ENCODE peak calls at places on chromosomes 4 and X, in four cellular contexts. E, A, G and P are unnamed samples.

GRCh38 chr4:84578540-84579409 is 4.2 kb upstream of the CDS1 start:
- DNase-seq in E (peak; percentile 35), G (peak; percentile 13), A (peak; percentile 21), P (no peak)

GRCh38 chrX:97211070-97211469 is 327.4 kb downstream of the RPA4 start:
- DNase-seq in E (no peak), G (no peak), A (no peak), P (no peak)

GRCh38 chrX:39814391-39814790 is 283.4 kb downstream of the BCOR start:
- DNase-seq in A (no peak), E (peak; percentile 35), G (no peak), P (no peak)

GRCh38 chr4:155999743-156000142 is 46.1 kb upstream of the CTSO start:
- DNase-seq in G (no peak), E (peak; percentile 26), A (no peak), P (no peak)

GRCh38 chrX:113400193-113400704 is 559.6 kb upstream of the AMOT start:
- DNase-seq in E (peak; percentile 35), A (no peak), G (no peak), P (no peak)

GRCh38 chr4:142598132-142598531 is 248.0 kb downstream of the INPP4B start:
- DNase-seq in G (no peak), E (no peak), A (no peak), P (no peak)

GRCh38 chrX:92230628-92231027 is 451.5 kb downstream of the PCDH11X start:
- DNase-seq in A (no peak), E (peak; percentile 19), G (no peak), P (no peak)

GRCh38 chr4:125679989-125680388 is 365.2 kb downstream of the FAT4 start:
- DNase-seq in A (no peak), G (no peak), E (no peak), P (no peak)

GRCh38 chrX:153499258-153499657 is 4.5 kb downstream of the BGN start:
- DNase-seq in A (no peak), E (no peak), G (no peak), P (no peak)

GRCh38 chr4:6563935-6564645 is 10.9 kb upstream of the MAN2B2 start:
- DNase-seq in G (no peak), A (no peak), E (no peak), P (no peak)

GRCh38 chr4:46924789-46925188 is 15.7 kb upstream of the COX7B2 start:
- DNase-seq in G (no peak), E (no peak), A (no peak), P (no peak)

GRCh38 chrX:18755651-18756050 is 48.2 kb downstream of the PPEF1 start:
- DNase-seq in E (peak; percentile 21), A (no peak), G (no peak), P (no peak)

GRCh38 chrX:44795945-44796450 is 47.8 kb upstream of the DUSP21 start:
- DNase-seq in E (no peak), A (no peak), G (no peak), P (no peak)

GRCh38 chrX:45715787-45716186 is 515.1 kb upstream of the DIPK2B start:
- DNase-seq in E (peak; percentile 46), A (no peak), G (no peak), P (no peak)

GRCh38 chrX:130637591-130637990 is 235.8 kb downstream of the RBMX2 start:
- DNase-seq in E (no peak), G (no peak), A (peak; percentile 11), P (peak; percentile 25)

GRCh38 chrX:112053169-112053568 is 29.4 kb downstream of the TRPC5 start:
- DNase-seq in A (no peak), G (no peak), E (no peak), P (no peak)
- H3K4me3 ChIP-seq in A (no peak overlapping the region), G (no peak overlapping the region), E (no peak overlapping the region), P (no peak overlapping the region)

DNA sequence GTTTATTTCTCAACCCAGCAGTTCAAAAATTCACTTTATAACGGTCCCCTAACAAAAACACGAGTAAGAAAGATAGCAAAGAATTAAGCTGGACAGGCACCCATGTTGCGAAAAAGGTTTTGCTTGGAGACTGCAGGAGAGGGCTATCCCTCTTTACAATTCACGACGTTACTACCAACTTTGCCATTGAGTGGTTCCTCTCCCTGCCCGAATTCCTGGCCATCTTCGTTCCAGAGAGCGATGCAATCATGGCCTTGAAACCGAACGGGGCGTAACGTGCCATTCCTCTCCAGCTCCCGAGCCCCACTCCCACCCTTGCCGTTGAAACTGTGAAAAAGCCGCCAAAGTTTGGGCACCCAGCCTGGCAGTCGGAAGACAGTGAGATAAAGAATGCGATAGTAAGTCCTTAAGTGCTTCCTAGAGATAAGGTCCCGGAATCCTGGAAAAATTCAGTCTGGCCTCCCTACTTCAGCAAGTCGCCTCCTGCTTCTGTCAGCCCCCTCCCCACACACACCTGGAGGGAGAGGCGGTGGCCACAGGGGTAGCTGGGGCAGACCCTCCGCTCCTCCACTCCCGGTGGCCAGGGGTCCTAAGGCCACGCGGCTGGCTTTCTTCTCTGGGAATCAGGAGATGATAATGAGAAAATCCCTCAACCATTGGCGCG is 65.2 kb downstream of the FBXO8 start:
- DNase-seq in A (no peak), E (no peak), G (no peak), P (no peak)
- H3K4me3 ChIP-seq in A (peak overlapping the region; percentile 40), E (peak overlapping the region; percentile 35), G (peak overlapping the region; percentile 43), P (peak overlapping the region; percentile 42)

GRCh38 chr4:109559983-109560686 is at the start of gene MCUB:
- DNase-seq in A (peak; percentile 42), E (peak; percentile 97), G (peak; percentile 82), P (peak; percentile 41)
- H3K4me3 ChIP-seq in A (peak within 1 kb of the TSS; percentile 89), E (peak within 1 kb of the TSS; percentile 90), G (peak within 1 kb of the TSS; percentile 77), P (peak within 1 kb of the TSS; percentile 77)

DNA sequence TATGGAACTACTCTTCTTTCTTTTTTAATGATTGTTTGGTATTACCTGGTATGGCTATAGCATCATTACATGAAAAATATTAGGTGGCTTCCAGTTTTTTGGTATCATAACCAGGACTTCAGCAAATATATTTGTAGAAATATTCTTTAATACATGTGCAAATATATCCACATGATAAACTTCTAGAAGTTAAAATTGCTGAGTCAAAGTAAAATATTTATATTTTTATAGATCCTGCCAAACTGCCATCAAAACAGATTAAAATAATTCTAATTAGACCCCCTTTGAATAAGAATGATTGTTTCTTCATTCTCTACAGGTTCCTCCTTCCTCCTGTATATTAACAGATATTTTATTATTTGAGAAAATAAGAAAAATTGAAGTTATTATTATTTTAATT is 708.5 kb upstream of the INTU start:
- DNase-seq in A (no peak), E (no peak), G (no peak), P (no peak)
- H3K4me3 ChIP-seq in A (no peak overlapping the region), E (no peak overlapping the region), G (no peak overlapping the region), P (no peak overlapping the region)

GRCh38 chr4:56410247-56410646 is 23.0 kb upstream of the AASDH start:
- DNase-seq in A (peak; percentile 96), G (peak; percentile 47), E (peak; percentile 78), P (peak; percentile 87)
- H3K4me3 ChIP-seq in A (peak overlapping the region; percentile 0), G (no peak overlapping the region), E (peak overlapping the region; percentile 17), P (peak overlapping the region; percentile 27)